ENCODE peak calls at places on chromosomes 5 and 9, in eight cellular contexts. J is body of pancreas; K is AG20443; D is ACHN; G is HuH-7; U is NCI-H345; I is stimulated activated CD8-positive, alpha-beta memory T cell treated with anti-CD3 and anti-CD28 coated beads, Interleukin-15, amount 100 ng/mL, for 24 hours; Q is activated CD4-positive, alpha-beta T cell treated with anti-CD3 and anti-CD28 coated beads for 24 hours. N is an unnamed sample.

GRCh38 chr9:136442330-136442729 is 2.7 kb upstream of the INPP5E start:
- DNase-seq in Q (no peak), J (no peak), D (no peak), K (no peak), I (no peak), G (no peak), U (no peak), N (no peak)

GRCh38 chr5:97044057-97044456 is 98.4 kb downstream of the LIX1 start:
- DNase-seq in G (peak), Q (no peak), J (peak), D (peak), K (peak), I (no peak), U (no peak), N (peak)

GRCh38 chr9:32783168-32783891 is at the start of gene TMEM215:
- DNase-seq in K (peak), G (no peak), U (peak), J (no peak), I (no peak), D (peak), Q (no peak), N (peak)

GRCh38 chr9:127923771-127924170 is 6.8 kb downstream of the PIP5KL1 start:
- DNase-seq in U (no peak), K (peak), J (no peak), I (no peak), Q (no peak), G (no peak), D (peak), N (peak)

GRCh38 chr9:2024888-2025781 is 10.0 kb downstream of the SMARCA2 start:
- DNase-seq in J (no peak), Q (no peak), G (no peak), D (no peak), U (no peak), K (peak), I (no peak), N (peak)

GRCh38 chr5:157290156-157290980 is 24.4 kb downstream of the CYFIP2 start:
- DNase-seq in U (no peak), G (no peak), I (no peak), Q (no peak), J (no peak), K (peak), D (peak), N (peak)

GRCh38 chr9:89666364-89666763 is 61.6 kb downstream of the GADD45G start:
- DNase-seq in U (no peak), Q (no peak), K (no peak), D (no peak), J (no peak), I (no peak), G (no peak), N (no peak)

GRCh38 chr9:134127616-134128015 is 8.3 kb upstream of the WDR5 start:
- DNase-seq in Q (no peak), D (no peak), U (no peak), G (no peak), I (no peak), K (no peak), J (no peak), N (no peak)

GRCh38 chr9:91163773-91164471 is 197.8 kb downstream of the AUH start:
- DNase-seq in Q (no peak), K (no peak), J (peak), I (no peak), G (no peak), D (no peak), U (no peak), N (no peak)

GRCh38 chr5:180201051-180201987 is 7.7 kb downstream of the RASGEF1C start:
- DNase-seq in G (peak), U (peak), J (peak), Q (no peak), D (peak), I (no peak), K (no peak), N (peak)

GRCh38 chr5:159210306-159210722 is 961 bp upstream of the RNF145 start:
- DNase-seq in J (peak), K (no peak), G (peak), U (no peak), I (no peak), Q (no peak), D (no peak), N (no peak)

GRCh38 chr5:146815423-146815822 is 63.1 kb downstream of the PPP2R2B start:
- DNase-seq in G (no peak), D (no peak), Q (no peak), U (no peak), K (no peak), J (no peak), I (no peak), N (no peak)

GRCh38 chr5:103414598-103414997 is 148.0 kb downstream of the NUDT12 start:
- DNase-seq in D (no peak), Q (no peak), G (peak), K (no peak), J (no peak), U (no peak), I (no peak), N (no peak)

GRCh38 chr5:168315991-168316578 is 24.6 kb downstream of the WWC1 start:
- DNase-seq in D (no peak), G (no peak), U (peak), J (peak), Q (no peak), I (no peak), K (no peak), N (peak)

GRCh38 chr5:9644630-9645029 is 14.5 kb upstream of the TAS2R1 start:
- DNase-seq in D (no peak), K (peak), G (no peak), U (no peak), I (no peak), Q (no peak), J (no peak), N (no peak)

GRCh38 chr5:172681421-172681820 is 40.4 kb downstream of the NEURL1B start:
- DNase-seq in J (no peak), I (no peak), Q (no peak), D (no peak), U (no peak), K (no peak), G (no peak), N (no peak)

GRCh38 chr5:172410839-172411238 is 43.5 kb downstream of the SH3PXD2B start:
- DNase-seq in G (no peak), K (peak), U (no peak), J (no peak), Q (no peak), D (no peak), I (no peak), N (no peak)

GRCh38 chr9:127567898-127568617 is 44.0 kb upstream of the STXBP1 start:
- DNase-seq in K (no peak), U (no peak), J (no peak), D (no peak), I (no peak), Q (no peak), G (no peak), N (no peak)

GRCh38 chr9:98222885-98223640 is 30.6 kb upstream of the CORO2A start:
- DNase-seq in I (no peak), D (peak), G (no peak), J (peak), U (no peak), Q (no peak), K (peak), N (peak)

GRCh38 chr9:2857564-2858198 is 13.8 kb upstream of the PUM3 start:
- DNase-seq in I (peak), D (peak), Q (peak), G (peak), K (peak), J (peak), U (peak), N (peak)

GRCh38 chr5:148374693-148375360 is 8.9 kb upstream of the FBXO38 start:
- DNase-seq in D (peak), I (no peak), Q (no peak), U (peak), J (peak), K (peak), G (peak), N (peak)

GRCh38 chr5:36957953-36958559 is 81.5 kb downstream of the NIPBL start:
- DNase-seq in U (no peak), Q (no peak), G (no peak), D (peak), K (no peak), J (no peak), I (no peak), N (no peak)

GRCh38 chr5:100623719-100624118 is 88.5 kb downstream of the FAM174A start:
- DNase-seq in I (no peak), G (no peak), J (no peak), U (peak), K (peak), Q (no peak), D (peak), N (peak)

GRCh38 chr5:143182901-143183820 is 220.3 kb downstream of the NR3C1 start:
- DNase-seq in K (no peak), G (no peak), D (no peak), Q (peak), J (peak), U (peak), I (peak), N (no peak)

GRCh38 chr5:92769986-92770385 is 811.0 kb downstream of the NR2F1-AS1 start:
- DNase-seq in G (no peak), Q (no peak), I (no peak), D (no peak), J (no peak), K (no peak), U (no peak), N (peak)

GRCh38 chr5:148511832-148512347 is 128.1 kb downstream of the FBXO38 start:
- DNase-seq in U (no peak), K (no peak), D (no peak), J (no peak), G (no peak), I (no peak), Q (no peak), N (no peak)

GRCh38 chr9:107340920-107341632 is 58.0 kb downstream of the RAD23B start:
- DNase-seq in U (peak), I (peak), Q (peak), J (peak), G (peak), K (peak), D (peak), N (peak)

GRCh38 chr5:38479315-38479904 is 77.0 kb downstream of the LIFR start:
- DNase-seq in I (no peak), D (no peak), J (no peak), Q (no peak), G (peak), K (no peak), U (no peak), N (no peak)

GRCh38 chr9:113854310-113854709 is 21.8 kb upstream of the ZNF618 start:
- DNase-seq in D (no peak), K (no peak), G (no peak), J (no peak), I (no peak), Q (no peak), U (no peak), N (no peak)

GRCh38 chr5:149643781-149644180 is 62.5 kb downstream of the ARHGEF37 start:
- DNase-seq in G (no peak), U (no peak), K (no peak), J (no peak), Q (no peak), D (no peak), I (no peak), N (no peak)

N was measured in astrocyte of the hippocampus.